ENCODE peak calls at places on chromosomes 4 and X, in four cellular contexts. W, N, P and U are unnamed samples.

GRCh38 chrX:24081661-24082154 is 27.0 kb downstream of the EIF2S3 start:
- DNase-seq in W (peak; percentile 76), N (peak; percentile 43), P (peak; percentile 45), U (no peak)

GRCh38 chr4:602559-602942 is 22.8 kb upstream of the PDE6B start:
- DNase-seq in W (no peak), N (peak; percentile 93), P (peak; percentile 75), U (no peak)

GRCh38 chr4:95317124-95317820 is 231.5 kb downstream of the UNC5C start:
- DNase-seq in W (no peak), N (no peak), P (no peak), U (no peak)

GRCh38 chr4:187304131-187304530 is 580.5 kb upstream of the FAT1 start:
- DNase-seq in W (no peak), N (no peak), P (no peak), U (no peak)

GRCh38 chr4:137543650-137544049 is 11.4 kb upstream of the PCDH18 start:
- DNase-seq in W (no peak), N (no peak), P (no peak), U (no peak)

GRCh38 chr4:118842055-118842454 is 6.1 kb upstream of the SEC24D start:
- DNase-seq in W (peak; percentile 9), N (no peak), P (no peak), U (peak; percentile 77)

GRCh38 chr4:125689839-125690238 is 375.1 kb downstream of the FAT4 start:
- DNase-seq in W (no peak), N (no peak), P (no peak), U (no peak)

GRCh38 chr4:166121897-166122296 is 248.9 kb downstream of the TLL1 start:
- DNase-seq in W (no peak), N (no peak), P (no peak), U (no peak)

GRCh38 chr4:3059896-3060295 is 14.4 kb downstream of the HTT-AS start:
- DNase-seq in W (no peak), N (no peak), P (no peak), U (no peak)

GRCh38 chr4:2830632-2831610 is 12.7 kb upstream of the ADD1 start:
- DNase-seq in W (no peak), N (no peak), P (no peak), U (no peak)

GRCh38 chrX:70262952-70263567 is 3.1 kb upstream of the P2RY4 start:
- DNase-seq in W (peak; percentile 49), N (peak; percentile 58), P (peak; percentile 27), U (no peak)

GRCh38 chr4:183919173-183919572 is 14.1 kb downstream of the STOX2 start:
- DNase-seq in W (no peak), N (no peak), P (no peak), U (no peak)

GRCh38 chrX:1465261-1466231 is 12.8 kb upstream of the ASMTL start:
- DNase-seq in W (no peak), N (no peak), P (peak; percentile 8), U (no peak)

GRCh38 chrX:16671005-16671404 is 21.0 kb downstream of the S100G start:
- DNase-seq in W (peak; percentile 69), N (peak; percentile 4), P (no peak), U (no peak)

GRCh38 chrX:12441376-12442128 is 303.3 kb downstream of the FRMPD4 start:
- DNase-seq in W (peak; percentile 88), N (no peak), P (no peak), U (peak; percentile 83)

GRCh38 chrX:9862525-9862924 is 76.3 kb downstream of the SHROOM2 start:
- DNase-seq in W (no peak), N (no peak), P (no peak), U (no peak)

GRCh38 chr4:90030953-90031352 is 96.2 kb upstream of the CCSER1 start:
- DNase-seq in W (no peak), N (no peak), P (no peak), U (no peak)

GRCh38 chr4:113587156-113587555 is 174.4 kb downstream of the CAMK2D start:
- DNase-seq in W (no peak), N (no peak), P (no peak), U (no peak)